ENCODE peak calls at places on chromosomes 13 and 19, in ten cellular contexts. K is iris pigment epithelial cell; I is iPS DF 6.9; Y is germinal center; J is NCI-H1930; E is AG08396; F is T-helper 1 cell; G is mammary epithelial cell; U is amniotic stem cell; O is stimulated activated CD4-positive, alpha-beta T cell treated with anti-CD3 and anti-CD28 coated beads, Interleukin-4, amount 100 ng/mL, for 24 hours. S is an unnamed sample.

GRCh38 chr13:94335786-94336357 is 143.6 kb downstream of the DCT start:
- DNase-seq in U (no peak), J (no peak), G (no peak), O (no peak), E (no peak), Y (no peak), K (peak), I (no peak), F (no peak), S (no peak)

GRCh38 chr19:9054768-9055167 is 32.1 kb upstream of the OR1M1 start:
- DNase-seq in G (no peak), K (no peak), U (no peak), I (no peak), J (no peak), Y (no peak), F (no peak), O (no peak), E (no peak), S (no peak)

GRCh38 chr13:33287142-33287882 is 1.8 kb upstream of the STARD13 start:
- DNase-seq in F (no peak), E (no peak), O (no peak), U (no peak), I (no peak), K (no peak), G (no peak), J (no peak), Y (no peak), S (no peak)

GRCh38 chr13:51000576-51001260 is 91.1 kb downstream of the RNASEH2B start:
- DNase-seq in K (peak), U (no peak), G (peak), F (no peak), O (no peak), I (no peak), J (no peak), Y (no peak), E (peak), S (peak)

GRCh38 chr19:34480971-34481821 is at the start of gene WTIP:
- DNase-seq in K (peak), G (peak), E (peak), I (no peak), Y (no peak), O (no peak), U (peak), J (no peak), F (no peak), S (peak)

GRCh38 chr19:45601524-45602522 is at the start of gene GPR4:
- DNase-seq in J (no peak), F (no peak), O (no peak), E (no peak), G (no peak), Y (no peak), I (no peak), K (no peak), U (no peak), S (no peak)

GRCh38 chr13:20121154-20121515 is 39.7 kb downstream of the GJA3 start:
- DNase-seq in Y (no peak), F (no peak), O (no peak), U (no peak), K (no peak), J (no peak), I (no peak), E (no peak), G (no peak), S (no peak)

GRCh38 chr13:97344250-97345175 is 89.5 kb upstream of the RAP2A start:
- DNase-seq in Y (peak), F (peak), U (peak), G (peak), E (peak), J (peak), O (peak), K (peak), I (no peak), S (no peak)

GRCh38 chr13:34842466-34842865 is 99.6 kb upstream of the NBEA start:
- DNase-seq in Y (no peak), G (no peak), O (no peak), F (no peak), I (no peak), K (no peak), U (no peak), J (no peak), E (no peak), S (no peak)

GRCh38 chr19:42553292-42554045 is 25.2 kb upstream of the CEACAM1 start:
- DNase-seq in J (no peak), I (no peak), K (peak), U (no peak), F (no peak), G (peak), O (no peak), E (peak), Y (no peak), S (peak)